ENCODE peak calls at places on chromosomes 16 and 17, in four cellular contexts. O is ovary, Z is K562, F is IMR-90. J is an unnamed sample.

GRCh38 chr17:6426356-6427101 is 8.4 kb downstream of the AIPL1 start:
- DNase-seq in O (no peak), F (no peak), Z (no peak), J (no peak)

GRCh38 chr17:53950858-53951250 is 128.1 kb downstream of the KIF2B start:
- DNase-seq in Z (no peak), F (no peak), O (no peak), J (no peak)

GRCh38 chr17:35449371-35449931 is 885 bp upstream of the SLFN13 start:
- DNase-seq in O (peak; percentile 35), Z (no peak), F (no peak), J (no peak)

GRCh38 chr17:10631048-10631700 is 25.9 kb downstream of the MYH3 start:
- DNase-seq in F (peak; percentile 10), Z (peak; percentile 48), O (peak; percentile 58), J (no peak)

GRCh38 chr17:27282054-27282501 is 11.8 kb upstream of the WSB1 start:
- DNase-seq in Z (no peak), O (no peak), F (peak; percentile 50), J (no peak)

GRCh38 chr17:42456223-42457106 is 2.2 kb upstream of the ATP6V0A1 start:
- DNase-seq in F (peak; percentile 83), O (no peak), Z (peak; percentile 65), J (no peak)

GRCh38 chr16:2364638-2365210 is 24.2 kb upstream of the ABCA3 start:
- DNase-seq in O (no peak), F (no peak), Z (peak; percentile 58), J (no peak)

GRCh38 chr16:88353232-88353631 is 29.5 kb upstream of the ZNF469 start:
- DNase-seq in F (no peak), O (no peak), Z (no peak), J (no peak)

GRCh38 chr17:79517812-79518211 is 93.0 kb downstream of the RBFOX3 start:
- DNase-seq in O (no peak), Z (no peak), F (no peak), J (no peak)

GRCh38 chr17:33055746-33056145 is 64.1 kb downstream of the SPACA3 start:
- DNase-seq in F (no peak), O (no peak), Z (no peak), J (no peak)

GRCh38 chr17:76382305-76382802 is 2.1 kb upstream of the SPHK1 start:
- DNase-seq in O (no peak), Z (peak; percentile 43), F (peak; percentile 67), J (no peak)

GRCh38 chr16:82954224-82954929 is 327.6 kb downstream of the CDH13 start:
- DNase-seq in Z (no peak), F (peak; percentile 70), O (no peak), J (no peak)

GRCh38 chr17:32016231-32016630 is 9.0 kb downstream of the LRRC37B start:
- DNase-seq in F (no peak), Z (no peak), O (no peak), J (no peak)

GRCh38 chr16:26957283-26957859 is 109.4 kb upstream of the C16orf82 start:
- DNase-seq in Z (no peak), O (no peak), F (no peak), J (no peak)

GRCh38 chr17:69761767-69762321 is 313.2 kb upstream of the KCNJ16 start:
- DNase-seq in F (peak; percentile 99), O (no peak), Z (no peak), J (no peak)

DNA sequence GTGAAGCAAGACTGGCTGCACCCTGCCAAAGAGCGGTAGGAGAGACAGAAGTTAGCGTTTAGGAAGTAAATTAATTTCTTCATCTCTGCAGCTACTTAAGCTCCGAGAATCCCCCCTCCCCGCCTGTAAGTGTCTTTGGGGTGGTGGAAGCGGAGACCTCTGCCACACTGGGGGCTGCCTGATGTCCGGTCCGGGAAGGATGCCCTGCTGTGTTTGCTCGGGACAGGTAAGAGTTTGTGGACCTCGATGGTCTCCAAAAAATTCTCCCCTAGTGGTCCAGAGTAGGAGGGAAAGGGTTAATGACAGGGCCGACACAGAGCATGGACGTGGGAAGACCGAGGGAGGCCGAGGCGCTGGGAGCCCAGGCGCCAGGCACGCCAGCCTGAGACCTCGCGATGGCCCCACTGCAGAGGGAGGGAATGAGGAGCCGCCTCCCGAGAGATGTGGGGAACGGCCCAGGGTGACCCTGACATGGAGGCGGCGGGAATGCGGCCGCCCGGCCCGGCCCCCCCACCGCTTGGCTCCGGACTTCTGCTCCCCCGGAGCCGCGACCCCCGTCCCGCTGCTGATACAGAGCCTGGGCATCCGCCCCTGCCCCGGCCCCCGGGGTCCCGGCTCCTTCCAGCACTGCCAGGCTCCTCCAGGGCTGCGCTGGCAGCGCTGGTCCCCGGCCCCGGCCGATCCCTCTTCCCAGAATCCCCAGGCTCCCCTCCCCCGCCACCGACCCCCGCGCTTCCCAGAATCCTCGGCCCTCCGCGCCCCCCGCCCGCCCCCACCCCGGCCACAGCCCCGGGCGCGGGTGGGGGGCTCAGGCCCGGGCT is 680 bp downstream of the ZNF629 start:
- DNase-seq in Z (peak; percentile 85), F (peak; percentile 62), O (peak; percentile 78), J (no peak)
- TF ChIP-seq POLR2A in Z (no peak), F (peak; percentile 43), O (no peak), J (no peak)

DNA sequence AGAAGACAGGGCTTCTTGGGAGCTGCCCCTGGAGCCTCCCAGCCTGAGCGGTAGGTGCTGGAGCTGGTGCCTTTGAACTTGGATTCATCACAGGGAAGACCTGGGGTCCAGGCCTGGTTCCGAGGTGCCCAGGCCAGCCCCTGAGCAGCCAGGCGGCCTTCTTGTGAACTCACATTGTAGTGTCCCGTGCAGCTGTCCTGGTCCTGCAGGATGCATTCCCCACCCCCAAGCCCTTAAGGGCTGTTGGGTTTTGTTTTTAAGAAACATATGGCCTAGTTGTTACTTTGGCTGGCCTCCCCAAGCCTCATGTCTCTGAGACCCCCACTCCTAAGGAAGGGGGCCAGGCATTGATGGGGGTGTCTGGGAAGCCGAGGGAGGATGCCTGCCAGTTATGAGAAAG is 70.9 kb downstream of the SREBF1 start:
- DNase-seq in O (no peak), Z (no peak), F (no peak), J (no peak)
- H3K27ac ChIP-seq in O (no peak overlapping the region), Z (no peak overlapping the region), F (no peak overlapping the region), J (peak overlapping the region; percentile 28)

GRCh38 chr16:21937387-21937829 is 15.8 kb upstream of the UQCRC2 start:
- DNase-seq in F (no peak), Z (no peak), O (no peak), J (no peak)

GRCh38 chr16:21943571-21943970 is 9.6 kb upstream of the UQCRC2 start:
- DNase-seq in Z (no peak), O (no peak), F (no peak), J (no peak)

DNA sequence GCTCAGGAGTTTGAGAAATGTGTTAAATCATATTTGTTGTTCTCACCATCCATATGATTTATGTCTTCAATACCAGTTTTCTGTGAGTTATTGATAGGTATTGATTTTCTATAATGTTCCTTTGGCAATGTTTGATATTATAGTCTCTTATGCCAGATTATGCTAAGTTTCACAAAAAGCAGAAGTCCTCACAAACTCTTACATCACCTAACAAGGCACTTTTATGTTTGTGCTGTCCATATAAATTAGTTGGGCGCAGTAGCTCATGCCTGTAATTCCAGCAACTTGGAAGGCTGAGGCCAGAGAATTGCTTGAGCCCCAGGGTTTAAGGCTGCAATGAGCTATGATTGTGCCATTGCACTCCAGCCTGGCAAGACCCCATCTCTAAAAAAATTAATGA is 12.6 kb upstream of the UQCRC2 start:
- DNase-seq in O (no peak), F (no peak), Z (no peak), J (no peak)
- TF ChIP-seq POLR2A in O (no peak), F (no peak), Z (no peak), J (no peak)

DNA sequence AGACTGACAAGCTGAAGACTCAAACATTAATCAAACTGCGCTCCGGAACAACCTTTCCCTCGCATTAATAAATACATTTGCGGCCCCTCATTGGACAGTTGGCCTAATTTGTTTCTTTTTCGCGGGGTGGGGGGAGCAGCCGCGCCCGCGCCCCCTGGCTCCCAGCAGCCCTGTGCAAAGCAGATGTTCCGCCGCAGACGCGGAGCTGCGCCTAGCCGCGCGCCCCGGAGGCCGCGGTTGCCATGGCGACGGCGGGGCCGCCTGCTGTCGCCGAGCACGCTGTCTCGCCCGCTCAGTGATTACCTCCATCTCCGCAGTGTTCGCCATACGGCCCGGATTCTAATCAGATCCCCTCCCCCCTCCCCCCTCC is 25.5 kb downstream of the COPZ2 start:
- DNase-seq in F (no peak), O (peak; percentile 49), Z (peak; percentile 91), J (no peak)
- H3K27ac ChIP-seq in F (no peak overlapping the region), O (no peak overlapping the region), Z (no peak overlapping the region), J (no peak overlapping the region)

GRCh38 chr17:3669548-3669947 is 936 bp downstream of the EMC6 start:
- DNase-seq in Z (no peak), F (no peak), O (no peak), J (no peak)

GRCh38 chr17:3669085-3669347 is 404 bp downstream of the EMC6 start:
- DNase-seq in F (no peak), Z (no peak), O (no peak), J (no peak)

GRCh38 chr17:3667366-3668278 is 756 bp downstream of the TAX1BP3 start:
- DNase-seq in F (peak; percentile 91), O (peak; percentile 93), Z (peak; percentile 51), J (no peak)

GRCh38 chr17:3666516-3666915 is 1.9 kb downstream of the TAX1BP3 start:
- DNase-seq in Z (no peak), F (no peak), O (no peak), J (no peak)

DNA sequence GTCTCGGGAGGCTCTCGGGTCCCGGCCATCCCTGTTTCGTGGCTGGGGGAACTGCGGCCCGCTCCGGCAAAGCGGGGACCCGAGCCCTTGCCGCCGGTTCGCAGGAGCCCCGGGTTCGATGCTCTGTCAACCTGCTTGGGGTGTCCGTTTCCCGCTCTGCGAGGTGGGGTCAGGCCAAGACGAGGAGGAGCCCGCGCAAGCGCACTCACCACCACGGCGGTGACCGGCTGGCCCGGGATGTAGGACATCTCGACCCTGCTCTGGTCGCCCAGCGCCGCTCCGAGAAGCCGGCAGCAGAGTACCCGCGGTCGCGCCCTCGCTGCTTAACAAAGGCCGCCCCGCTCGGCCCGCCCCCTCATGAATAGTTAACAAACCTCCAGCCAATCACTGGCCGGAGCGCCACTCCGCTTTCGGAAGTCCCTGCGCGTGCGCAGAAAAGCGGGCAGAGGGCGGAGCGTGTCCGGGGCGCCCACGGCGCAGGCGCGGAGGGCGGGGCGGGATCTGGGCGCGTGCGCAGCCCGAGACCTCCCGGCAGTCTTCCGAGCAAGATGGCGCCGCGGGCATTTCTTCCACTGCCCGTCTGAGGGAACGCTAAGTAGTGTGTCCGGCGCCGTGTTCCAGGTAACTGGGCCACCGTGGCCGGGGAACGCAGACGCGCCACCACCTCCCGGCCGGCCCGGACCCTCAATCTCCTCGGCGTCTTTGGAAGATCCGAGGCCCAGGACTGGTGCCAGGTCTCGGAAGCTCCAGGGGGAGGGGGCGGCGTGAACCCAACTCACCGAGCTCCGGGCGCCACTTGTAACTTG is at the start of the genes EMC6 and TAX1BP3:
- DNase-seq in Z (peak; percentile 97), O (peak; percentile 99), F (peak; percentile 96), J (peak; percentile 88)
- TF ChIP-seq POLR2A in Z (peak; percentile 88), O (peak; percentile 75), F (peak; percentile 99), J (peak; percentile 98)